ENCODE peak calls at places on chromosomes 12 and 14, in five cellular contexts. F is adrenal gland, S is gastrocnemius medialis, O is GM23338, D is spleen. Z is an unnamed sample.

GRCh38 chr12:68631177-68631576 is 20.5 kb downstream of the RAP1B start:
- DNase-seq in F (no peak), S (no peak), O (no peak), D (no peak), Z (no peak)

GRCh38 chr12:10721654-10722501 is 1.2 kb downstream of the YBX3 start:
- DNase-seq in F (peak; percentile 89), S (peak; percentile 98), O (peak; percentile 70), D (peak; percentile 85), Z (peak; percentile 88)

GRCh38 chr12:93886533-93887511 is 209.6 kb downstream of the CRADD start:
- DNase-seq in F (peak; percentile 7), S (no peak), O (no peak), D (no peak), Z (no peak)

GRCh38 chr12:87667378-87667777 is 361.8 kb downstream of the C12orf50 start:
- DNase-seq in F (no peak), S (no peak), O (peak; percentile 6), D (no peak), Z (no peak)

GRCh38 chr14:97277711-97278110 is 480.5 kb downstream of the VRK1 start:
- DNase-seq in F (no peak), S (no peak), O (peak; percentile 70), D (no peak), Z (no peak)

GRCh38 chr12:112506513-112507166 is 87.9 kb downstream of the PTPN11 start:
- DNase-seq in F (no peak), S (no peak), O (peak; percentile 30), D (no peak), Z (no peak)

GRCh38 chr12:107287436-107288413 is 194.4 kb upstream of the CRY1 start:
- DNase-seq in F (no peak), S (no peak), O (no peak), D (no peak), Z (no peak)

GRCh38 chr12:99271071-99271470 is 376.5 kb upstream of the GARIN6 start:
- DNase-seq in F (no peak), S (no peak), O (no peak), D (no peak), Z (no peak)

GRCh38 chr14:28766505-28767238 is at the start of gene FOXG1:
- DNase-seq in F (no peak), S (no peak), O (peak; percentile 88), D (no peak), Z (no peak)

GRCh38 chr14:94823556-94824341 is 53.8 kb upstream of the GSC start:
- DNase-seq in F (no peak), S (no peak), O (peak; percentile 15), D (no peak), Z (peak; percentile 43)

GRCh38 chr12:95248604-95249355 is 31.2 kb downstream of the VEZT start:
- DNase-seq in F (no peak), S (no peak), O (peak; percentile 28), D (no peak), Z (no peak)

GRCh38 chr12:67442347-67442841 is 173.2 kb downstream of the CAND1 start:
- DNase-seq in F (peak; percentile 44), S (peak; percentile 46), O (no peak), D (no peak), Z (no peak)

DNA sequence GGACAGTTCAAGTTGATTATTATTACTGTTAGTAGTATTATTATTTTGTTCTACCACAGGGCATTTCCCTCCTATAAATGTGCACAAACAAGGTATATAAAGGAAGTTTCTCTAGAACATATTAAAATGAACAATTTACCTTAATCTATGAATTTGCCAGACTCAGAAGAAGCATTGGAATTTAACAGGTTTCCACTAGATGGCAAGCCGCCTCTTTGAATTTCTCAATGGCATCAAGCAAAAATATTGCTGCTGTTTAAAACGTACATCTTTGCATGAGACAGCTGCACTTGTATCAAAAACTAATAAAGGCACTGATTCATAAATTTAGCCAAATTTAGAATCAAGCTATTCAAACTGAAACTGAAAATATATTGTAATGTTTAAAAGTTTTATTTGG is 34.6 kb upstream of the MIS18BP1 start:
- DNase-seq in F (no peak), S (no peak), O (no peak), D (no peak), Z (no peak)
- TF ChIP-seq CTCF in F (peak; percentile 31), S (no peak), O (peak; percentile 48), D (no peak), Z (no peak)

DNA sequence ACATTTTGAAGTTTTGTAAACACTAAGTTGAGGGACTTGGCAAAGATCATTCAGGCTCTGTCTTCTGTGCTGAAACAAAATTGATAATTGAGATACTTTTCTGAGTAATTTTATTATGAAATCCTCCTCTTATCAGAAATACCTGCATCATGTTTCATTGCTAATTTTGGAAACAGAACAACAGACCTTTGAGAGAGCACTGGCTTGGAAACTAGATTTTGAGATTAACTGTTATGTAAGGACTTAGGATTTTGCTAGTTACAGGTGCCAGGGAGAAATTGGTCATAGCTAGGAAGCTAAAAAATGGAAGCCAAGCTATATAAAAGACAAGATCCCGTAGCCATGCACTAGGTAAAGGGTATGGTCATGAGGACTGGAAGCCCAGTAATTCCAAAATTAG is 201.8 kb upstream of the DCN start:
- DNase-seq in F (no peak), S (no peak), O (no peak), D (no peak), Z (no peak)
- TF ChIP-seq CTCF in F (no peak), S (no peak), O (no peak), D (no peak), Z (no peak)

DNA sequence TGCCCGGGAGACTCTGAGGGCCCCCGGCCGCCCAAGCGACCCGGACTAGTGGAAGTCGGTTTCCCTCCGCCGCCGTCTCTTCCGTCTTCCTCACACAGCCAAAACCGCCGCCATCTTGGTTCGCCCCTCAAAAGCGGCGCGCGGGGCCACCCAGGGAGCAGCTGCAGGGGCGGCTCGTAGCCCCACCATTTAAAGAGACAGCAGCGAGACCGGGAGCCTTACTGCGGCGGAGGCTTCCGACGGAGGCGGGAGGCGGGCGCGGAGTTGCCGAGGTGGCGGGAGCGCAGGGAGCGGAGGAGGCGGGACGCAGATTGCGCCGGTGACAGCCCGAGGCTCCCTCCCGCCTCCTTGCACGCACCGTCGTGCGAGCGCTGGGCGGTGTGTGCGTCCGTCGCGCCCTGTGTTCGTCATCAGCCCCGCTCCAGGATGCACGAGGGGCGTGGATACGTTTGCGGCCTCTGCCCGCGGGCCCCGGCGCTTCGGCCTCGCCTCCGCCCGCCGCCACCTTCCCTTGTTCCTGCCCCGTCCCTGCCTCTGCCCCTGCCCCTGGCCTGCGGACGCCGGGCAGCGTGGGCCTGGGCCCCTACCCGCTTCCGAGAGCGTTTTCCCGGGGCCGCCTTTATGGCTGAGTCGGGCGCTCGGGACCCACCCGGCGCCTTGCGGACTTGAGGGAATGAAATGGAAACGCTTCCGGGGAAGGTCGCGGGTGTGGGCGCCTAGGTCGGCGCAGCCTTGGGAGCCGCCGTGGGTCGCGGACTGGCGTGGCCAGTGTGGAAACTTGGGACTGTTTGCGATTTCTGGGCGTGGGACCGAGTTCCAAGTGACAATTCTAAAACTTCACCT is at the start of gene PPP4R3A:
- DNase-seq in F (peak; percentile 95), S (peak; percentile 90), O (peak; percentile 94), D (peak; percentile 99), Z (peak; percentile 98)
- TF ChIP-seq CTCF in F (no peak), S (no peak), O (no peak), D (no peak), Z (no peak)

GRCh38 chr12:52201520-52201839 is 9.7 kb upstream of the KRT80 start:
- DNase-seq in F (no peak), S (no peak), O (no peak), D (no peak), Z (peak; percentile 22)

GRCh38 chr12:52202361-52203078 is 10.7 kb upstream of the KRT80 start:
- DNase-seq in F (no peak), S (no peak), O (peak; percentile 44), D (peak; percentile 75), Z (peak; percentile 82)

GRCh38 chr12:52199294-52199920 is 7.6 kb upstream of the KRT80 start:
- DNase-seq in F (no peak), S (no peak), O (no peak), D (no peak), Z (peak; percentile 60)

GRCh38 chr12:52200086-52200782 is 8.4 kb upstream of the KRT80 start:
- DNase-seq in F (no peak), S (no peak), O (no peak), D (no peak), Z (peak; percentile 76)

GRCh38 chr12:52200783-52201519 is 9.1 kb upstream of the KRT80 start:
- DNase-seq in F (no peak), S (no peak), O (no peak), D (no peak), Z (peak; percentile 79)
- TF ChIP-seq CTCF in F (no peak), S (no peak), O (no peak), D (no peak), Z (no peak)

GRCh38 chr12:45469902-45470301 is 254.0 kb downstream of the ANO6 start:
- DNase-seq in F (no peak), S (no peak), O (no peak), D (no peak), Z (no peak)

GRCh38 chr12:45458854-45459807 is 243.2 kb downstream of the ANO6 start:
- DNase-seq in F (no peak), S (no peak), O (no peak), D (no peak), Z (no peak)

GRCh38 chr12:45468751-45469615 is 253.1 kb downstream of the ANO6 start:
- DNase-seq in F (no peak), S (no peak), O (peak; percentile 21), D (no peak), Z (no peak)

GRCh38 chr12:45462506-45462905 is 246.6 kb downstream of the ANO6 start:
- DNase-seq in F (no peak), S (no peak), O (no peak), D (no peak), Z (no peak)

DNA sequence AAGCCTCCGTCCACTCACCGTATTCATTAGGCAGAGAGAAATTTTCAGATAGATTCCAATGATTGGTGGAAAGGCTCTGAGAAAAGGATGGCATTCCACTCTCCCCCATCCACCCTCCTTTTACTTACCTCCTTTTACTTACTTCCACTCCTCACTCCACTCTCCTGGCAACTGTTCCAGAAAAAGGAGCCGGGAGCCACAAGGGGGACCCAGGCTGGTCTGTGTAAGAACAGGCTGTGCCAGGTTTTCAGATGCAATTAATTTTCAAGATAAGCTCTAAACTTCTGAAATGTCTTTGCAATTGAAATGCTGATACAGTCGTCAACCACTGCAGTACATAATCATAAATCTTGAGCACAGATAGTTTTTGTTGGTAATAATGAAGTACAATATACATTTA is 248.8 kb downstream of the ANO6 start:
- DNase-seq in F (no peak), S (no peak), O (peak; percentile 55), D (no peak), Z (no peak)
- TF ChIP-seq CTCF in F (no peak), S (no peak), O (peak; percentile 32), D (no peak), Z (peak; percentile 23)